ENCODE peak calls at places on chromosomes 4 and X, in four cellular contexts. I, S, L and B are unnamed samples.

GRCh38 chr4:149896428-149896827 is 80.8 kb upstream of the IQCM start:
- DNase-seq in I (no peak), S (no peak), L (no peak), B (peak)

GRCh38 chrX:129769467-129770154 is 10.1 kb upstream of the SASH3 start:
- DNase-seq in I (no peak), S (no peak), L (peak), B (no peak)

GRCh38 chr4:162522724-162523123 is 358.9 kb upstream of the FSTL5 start:
- DNase-seq in I (no peak), S (no peak), L (no peak), B (no peak)

GRCh38 chrX:118520206-118520857 is 24.7 kb downstream of the DOCK11 start:
- DNase-seq in I (no peak), S (no peak), L (no peak), B (no peak)

GRCh38 chr4:36394352-36394903 is 113.0 kb downstream of the DTHD1 start:
- DNase-seq in I (no peak), S (peak), L (peak), B (no peak)

GRCh38 chr4:186249785-186250739 is 15.9 kb upstream of the F11 start:
- DNase-seq in I (no peak), S (no peak), L (no peak), B (no peak)

GRCh38 chr4:2936773-2937145 is 26.4 kb downstream of the NOP14 start:
- DNase-seq in I (no peak), S (no peak), L (peak), B (no peak)

GRCh38 chr4:24070117-24070516 is 180.3 kb upstream of the PPARGC1A start:
- DNase-seq in I (no peak), S (peak), L (no peak), B (no peak)

GRCh38 chr4:146514651-146515379 is 6.9 kb downstream of the SLC10A7 start:
- DNase-seq in I (no peak), S (no peak), L (no peak), B (peak)

GRCh38 chr4:173521474-173522159 is 8.4 kb downstream of the HAND2 start:
- DNase-seq in I (no peak), S (no peak), L (no peak), B (no peak)

GRCh38 chrX:38375888-38376287 is 23.5 kb downstream of the OTC start:
- DNase-seq in I (peak), S (no peak), L (no peak), B (peak)

GRCh38 chr4:1300466-1301455 is 11.1 kb downstream of the MAEA start:
- DNase-seq in I (no peak), S (no peak), L (no peak), B (no peak)

GRCh38 chr4:106569151-106570029 is 200.8 kb upstream of the GIMD1 start:
- DNase-seq in I (no peak), S (no peak), L (no peak), B (no peak)

GRCh38 chr4:128782875-128783614 is 26.5 kb upstream of the JADE1 start:
- DNase-seq in I (no peak), S (no peak), L (no peak), B (no peak)

GRCh38 chr4:109040441-109040840 is 262.0 kb downstream of the COL25A1 start:
- DNase-seq in I (no peak), S (no peak), L (no peak), B (no peak)

GRCh38 chrX:48470833-48471118 is 716 bp upstream of the SLC38A5 start:
- DNase-seq in I (no peak), S (peak), L (no peak), B (no peak)

GRCh38 chrX:14581081-14581480 is 51.7 kb downstream of the GLRA2 start:
- DNase-seq in I (no peak), S (no peak), L (no peak), B (no peak)

GRCh38 chr4:186299291-186299690 is 33.3 kb downstream of the F11 start:
- DNase-seq in I (no peak), S (no peak), L (no peak), B (no peak)

GRCh38 chr4:14831447-14831846 is 170.8 kb upstream of the CPEB2 start:
- DNase-seq in I (no peak), S (no peak), L (no peak), B (no peak)

GRCh38 chr4:124890522-124890921 is 178.0 kb upstream of the ANKRD50 start:
- DNase-seq in I (no peak), S (no peak), L (no peak), B (no peak)

GRCh38 chrX:43349363-43349762 is 306.7 kb upstream of the MAOA start:
- DNase-seq in I (peak), S (peak), L (peak), B (peak)

GRCh38 chr4:3766207-3766790 is at the start of gene ADRA2C:
- DNase-seq in I (peak), S (peak), L (no peak), B (peak)

GRCh38 chrX:15493118-15494082 is at the start of gene PIR:
- DNase-seq in I (peak), S (peak), L (peak), B (peak)

GRCh38 chr4:62490635-62491034 is 1290.5 kb downstream of the ADGRL3 start:
- DNase-seq in I (no peak), S (no peak), L (no peak), B (no peak)

GRCh38 chr4:972651-973424 is 531 bp downstream of the DGKQ start:
- DNase-seq in I (peak), S (no peak), L (no peak), B (peak)

GRCh38 chr4:17494258-17494657 is 17.6 kb downstream of the QDPR start:
- DNase-seq in I (peak), S (no peak), L (no peak), B (no peak)

GRCh38 chrX:120839506-120839905 is 36.2 kb downstream of the CT47B1 start:
- DNase-seq in I (no peak), S (no peak), L (no peak), B (no peak)

GRCh38 chr4:80393246-80393969 is 57.9 kb downstream of the CFAP299 start:
- DNase-seq in I (no peak), S (no peak), L (no peak), B (no peak)

GRCh38 chr4:129429566-129430339 is 333.8 kb downstream of the C4orf33 start:
- DNase-seq in I (no peak), S (no peak), L (no peak), B (no peak)

GRCh38 chr4:123340381-123340701 is 56.3 kb upstream of the SPRY1 start:
- DNase-seq in I (no peak), S (peak), L (no peak), B (no peak)

GRCh38 chrX:153817291-153817690 is 13.1 kb downstream of the PDZD4 start:
- DNase-seq in I (no peak), S (no peak), L (no peak), B (no peak)
- TF ChIP-seq FOXK2 in I (no peak), S (no peak), L (no peak), B (no peak)

GRCh38 chr4:13546374-13546854 is 2.1 kb upstream of the NKX3-2 start:
- DNase-seq in I (no peak), S (no peak), L (no peak), B (no peak)
- TF ChIP-seq BHLHE40 in I (no peak), S (no peak), L (no peak), B (no peak)

DNA sequence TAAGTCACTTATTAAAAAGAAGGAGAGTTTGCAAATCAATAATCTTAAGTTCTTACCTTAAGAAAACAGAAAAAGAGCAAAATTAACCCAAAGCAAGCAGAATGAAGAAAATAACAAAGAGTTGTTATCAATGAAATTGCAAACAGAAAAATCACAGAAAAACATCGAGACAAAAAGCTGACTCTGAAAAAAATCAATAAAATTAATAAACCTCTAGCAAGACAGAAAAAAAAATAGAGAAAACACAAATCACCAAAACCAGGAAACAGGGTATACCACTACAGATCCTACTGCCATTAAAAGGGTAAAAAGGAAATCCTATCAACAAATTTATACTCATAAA is 17.3 kb upstream of the RBM41 start:
- DNase-seq in I (no peak), S (no peak), L (no peak), B (no peak)
- TF ChIP-seq FOXK2 in I (no peak), S (no peak), L (no peak), B (no peak)

GRCh38 chr4:114393295-114394038 is 205.1 kb upstream of the UGT8 start:
- DNase-seq in I (no peak), S (no peak), L (no peak), B (no peak)
- TF ChIP-seq BHLHE40 in I (no peak), S (no peak), L (no peak), B (no peak)

DNA sequence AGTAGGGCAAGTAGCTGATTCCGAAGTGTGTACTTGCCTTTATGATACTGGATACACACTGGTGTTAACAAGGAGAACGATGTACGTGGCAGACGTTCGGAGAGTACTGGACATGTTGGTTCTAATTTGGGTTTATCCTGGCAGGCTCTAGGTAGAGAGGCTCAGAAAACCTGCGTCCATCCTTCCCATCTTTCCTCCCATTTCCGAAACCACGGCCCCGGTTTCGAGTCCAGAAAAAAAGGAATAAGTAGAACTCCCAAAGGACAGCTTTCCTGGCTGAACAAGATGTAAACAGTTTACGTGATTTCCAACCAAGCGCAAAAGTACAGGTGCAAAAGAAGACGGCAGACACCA is 324 bp upstream of the SLC30A9 start:
- DNase-seq in I (peak), S (no peak), L (no peak), B (no peak)
- TF ChIP-seq FOXK2 in I (no peak), S (no peak), L (no peak), B (no peak)

DNA sequence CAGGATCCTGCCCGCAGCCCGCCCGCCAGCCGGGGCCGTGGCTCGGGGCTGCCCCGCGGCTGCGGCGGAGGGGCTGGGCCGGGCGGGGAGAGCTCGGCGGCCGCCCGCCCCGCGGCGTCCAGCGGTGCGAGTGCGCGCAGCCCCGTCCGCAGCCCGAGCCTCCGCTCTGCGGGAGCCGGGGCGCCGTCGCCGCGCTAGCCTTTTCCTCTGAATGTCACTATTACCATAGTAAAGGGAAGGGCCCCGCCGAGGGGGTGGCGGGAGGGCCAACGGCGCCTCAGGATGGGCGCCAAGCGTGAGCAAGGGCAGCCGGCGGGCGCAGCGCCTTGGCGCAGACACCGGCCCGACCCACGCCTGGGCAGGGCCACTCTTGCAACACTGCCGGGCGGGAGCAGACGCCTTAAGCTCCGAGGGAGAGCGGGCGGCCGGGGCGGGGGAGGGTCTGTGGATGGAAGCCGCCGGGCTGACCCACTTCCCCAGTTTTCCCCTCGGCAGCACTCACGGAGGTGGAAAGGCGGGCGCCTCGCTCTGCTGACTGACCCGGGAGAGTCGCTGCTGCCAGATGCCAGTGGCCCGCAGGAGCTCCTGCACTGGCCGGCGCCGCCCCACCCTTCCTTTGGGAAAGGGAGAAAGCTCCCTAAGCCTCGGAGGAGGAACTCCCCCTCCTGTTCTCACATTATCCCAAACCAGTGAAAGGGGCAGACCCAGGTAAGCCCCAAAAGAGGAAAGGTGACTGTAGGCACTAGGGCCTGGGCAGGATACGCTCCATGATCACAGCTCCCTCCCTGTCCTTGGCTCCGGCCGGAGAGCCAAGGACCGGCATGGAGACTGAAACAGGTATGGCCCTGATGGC is 329.4 kb downstream of the HNRNPD start:
- DNase-seq in I (no peak), S (no peak), L (no peak), B (peak)
- TF ChIP-seq BHLHE40 in I (no peak), S (no peak), L (no peak), B (no peak)